ENCODE peak calls at places on chromosomes 5 and 9, in seven cellular contexts. One of them, this sample, is unnamed.

GRCh38 chr9:116945817-116946216 is 258.7 kb downstream of the TRIM32 start:
- ATAC-seq in heart left ventricle: no peak
- ATAC-seq in right lobe of liver: no peak
- ATAC-seq in body of pancreas: no peak
- ATAC-seq in gastrocnemius medialis: no peak
- ATAC-seq in upper lobe of left lung: peak; percentile 77
- ATAC-seq in HepG2: no peak
- ATAC-seq in this sample: no peak

GRCh38 chr9:92501671-92502393 is 19.5 kb upstream of the ASPN start:
- ATAC-seq in heart left ventricle: peak; percentile 62
- ATAC-seq in right lobe of liver: peak; percentile 97
- ATAC-seq in body of pancreas: peak; percentile 52
- ATAC-seq in gastrocnemius medialis: peak; percentile 83
- ATAC-seq in upper lobe of left lung: peak; percentile 55
- ATAC-seq in HepG2: peak; percentile 100
- ATAC-seq in this sample: peak; percentile 86

GRCh38 chr9:134335490-134336173 is 9.4 kb downstream of the RXRA start:
- ATAC-seq in heart left ventricle: peak; percentile 52
- ATAC-seq in right lobe of liver: peak; percentile 75
- ATAC-seq in body of pancreas: no peak
- ATAC-seq in gastrocnemius medialis: no peak
- ATAC-seq in upper lobe of left lung: no peak
- ATAC-seq in HepG2: peak; percentile 11
- ATAC-seq in this sample: no peak

GRCh38 chr5:132434813-132435286 is 55.7 kb downstream of the IRF1 start:
- ATAC-seq in heart left ventricle: no peak
- ATAC-seq in right lobe of liver: peak; percentile 96
- ATAC-seq in body of pancreas: no peak
- ATAC-seq in gastrocnemius medialis: no peak
- ATAC-seq in upper lobe of left lung: no peak
- ATAC-seq in HepG2: peak; percentile 96
- ATAC-seq in this sample: no peak

GRCh38 chr5:8376478-8376877 is 507.5 kb downstream of the MTRR start:
- ATAC-seq in heart left ventricle: no peak
- ATAC-seq in right lobe of liver: no peak
- ATAC-seq in body of pancreas: no peak
- ATAC-seq in gastrocnemius medialis: no peak
- ATAC-seq in upper lobe of left lung: no peak
- ATAC-seq in HepG2: no peak
- ATAC-seq in this sample: no peak

GRCh38 chr5:79205965-79206364 is 30.0 kb upstream of the JMY start:
- ATAC-seq in heart left ventricle: no peak
- ATAC-seq in right lobe of liver: no peak
- ATAC-seq in body of pancreas: no peak
- ATAC-seq in gastrocnemius medialis: no peak
- ATAC-seq in upper lobe of left lung: no peak
- ATAC-seq in HepG2: no peak
- ATAC-seq in this sample: no peak

GRCh38 chr5:72618699-72619098 is 111.5 kb upstream of the ZNF366 start:
- ATAC-seq in heart left ventricle: peak; percentile 50
- ATAC-seq in right lobe of liver: no peak
- ATAC-seq in body of pancreas: no peak
- ATAC-seq in gastrocnemius medialis: peak; percentile 96
- ATAC-seq in upper lobe of left lung: no peak
- ATAC-seq in HepG2: no peak
- ATAC-seq in this sample: no peak

GRCh38 chr9:15529566-15530324 is 19.0 kb upstream of the PSIP1 start:
- ATAC-seq in heart left ventricle: no peak
- ATAC-seq in right lobe of liver: no peak
- ATAC-seq in body of pancreas: no peak
- ATAC-seq in gastrocnemius medialis: no peak
- ATAC-seq in upper lobe of left lung: no peak
- ATAC-seq in HepG2: no peak
- ATAC-seq in this sample: no peak

GRCh38 chr5:53877243-53877642 is 316.8 kb downstream of the NDUFS4 start:
- ATAC-seq in heart left ventricle: no peak
- ATAC-seq in right lobe of liver: peak; percentile 50
- ATAC-seq in body of pancreas: no peak
- ATAC-seq in gastrocnemius medialis: no peak
- ATAC-seq in upper lobe of left lung: peak; percentile 53
- ATAC-seq in HepG2: no peak
- ATAC-seq in this sample: no peak

GRCh38 chr5:82538339-82539034 is 260.3 kb upstream of the RPS23 start:
- ATAC-seq in heart left ventricle: peak; percentile 54
- ATAC-seq in right lobe of liver: no peak
- ATAC-seq in body of pancreas: no peak
- ATAC-seq in gastrocnemius medialis: no peak
- ATAC-seq in upper lobe of left lung: peak; percentile 45
- ATAC-seq in HepG2: no peak
- ATAC-seq in this sample: no peak

GRCh38 chr5:150105898-150106615 is 19.7 kb upstream of the CSF1R start:
- ATAC-seq in heart left ventricle: peak; percentile 25
- ATAC-seq in right lobe of liver: peak; percentile 43
- ATAC-seq in body of pancreas: no peak
- ATAC-seq in gastrocnemius medialis: no peak
- ATAC-seq in upper lobe of left lung: peak; percentile 67
- ATAC-seq in HepG2: peak; percentile 46
- ATAC-seq in this sample: no peak

GRCh38 chr5:53503819-53504218 is 23.4 kb downstream of the FST start:
- ATAC-seq in heart left ventricle: no peak
- ATAC-seq in right lobe of liver: no peak
- ATAC-seq in body of pancreas: no peak
- ATAC-seq in gastrocnemius medialis: no peak
- ATAC-seq in upper lobe of left lung: no peak
- ATAC-seq in HepG2: peak; percentile 53
- ATAC-seq in this sample: no peak

GRCh38 chr9:93910598-93910997 is 44.6 kb downstream of the BARX1 start:
- ATAC-seq in heart left ventricle: no peak
- ATAC-seq in right lobe of liver: no peak
- ATAC-seq in body of pancreas: no peak
- ATAC-seq in gastrocnemius medialis: no peak
- ATAC-seq in upper lobe of left lung: no peak
- ATAC-seq in HepG2: peak; percentile 86
- ATAC-seq in this sample: no peak

GRCh38 chr5:76714771-76715483 is 999 bp upstream of the F2R start:
- ATAC-seq in heart left ventricle: peak; percentile 31
- ATAC-seq in right lobe of liver: peak; percentile 51
- ATAC-seq in body of pancreas: peak; percentile 41
- ATAC-seq in gastrocnemius medialis: peak; percentile 36
- ATAC-seq in upper lobe of left lung: peak; percentile 62
- ATAC-seq in HepG2: peak; percentile 55
- ATAC-seq in this sample: no peak

GRCh38 chr9:84481819-84482218 is 141.3 kb upstream of the SLC28A3 start:
- ATAC-seq in heart left ventricle: no peak
- ATAC-seq in right lobe of liver: peak; percentile 95
- ATAC-seq in body of pancreas: no peak
- ATAC-seq in gastrocnemius medialis: no peak
- ATAC-seq in upper lobe of left lung: no peak
- ATAC-seq in HepG2: no peak
- ATAC-seq in this sample: no peak

GRCh38 chr9:137639303-137640051 is 20.7 kb downstream of the EHMT1 start:
- ATAC-seq in heart left ventricle: no peak
- ATAC-seq in right lobe of liver: peak; percentile 73
- ATAC-seq in body of pancreas: no peak
- ATAC-seq in gastrocnemius medialis: no peak
- ATAC-seq in upper lobe of left lung: peak; percentile 61
- ATAC-seq in HepG2: no peak
- ATAC-seq in this sample: no peak

GRCh38 chr9:111621895-111622480 is 9.1 kb upstream of the DNAJC25 start:
- ATAC-seq in heart left ventricle: peak; percentile 80
- ATAC-seq in right lobe of liver: peak; percentile 91
- ATAC-seq in body of pancreas: peak; percentile 60
- ATAC-seq in gastrocnemius medialis: no peak
- ATAC-seq in upper lobe of left lung: peak; percentile 91
- ATAC-seq in HepG2: peak; percentile 91
- ATAC-seq in this sample: peak; percentile 53
- TF ChIP-seq CTCF in heart left ventricle: peak; percentile 71
- TF ChIP-seq CTCF in right lobe of liver: peak; percentile 83
- TF ChIP-seq CTCF in body of pancreas: peak; percentile 79
- TF ChIP-seq CTCF in gastrocnemius medialis: peak; percentile 56
- TF ChIP-seq CTCF in upper lobe of left lung: peak; percentile 46
- TF ChIP-seq CTCF in HepG2: peak; percentile 69
- TF ChIP-seq CTCF in this sample: peak; percentile 61

DNA sequence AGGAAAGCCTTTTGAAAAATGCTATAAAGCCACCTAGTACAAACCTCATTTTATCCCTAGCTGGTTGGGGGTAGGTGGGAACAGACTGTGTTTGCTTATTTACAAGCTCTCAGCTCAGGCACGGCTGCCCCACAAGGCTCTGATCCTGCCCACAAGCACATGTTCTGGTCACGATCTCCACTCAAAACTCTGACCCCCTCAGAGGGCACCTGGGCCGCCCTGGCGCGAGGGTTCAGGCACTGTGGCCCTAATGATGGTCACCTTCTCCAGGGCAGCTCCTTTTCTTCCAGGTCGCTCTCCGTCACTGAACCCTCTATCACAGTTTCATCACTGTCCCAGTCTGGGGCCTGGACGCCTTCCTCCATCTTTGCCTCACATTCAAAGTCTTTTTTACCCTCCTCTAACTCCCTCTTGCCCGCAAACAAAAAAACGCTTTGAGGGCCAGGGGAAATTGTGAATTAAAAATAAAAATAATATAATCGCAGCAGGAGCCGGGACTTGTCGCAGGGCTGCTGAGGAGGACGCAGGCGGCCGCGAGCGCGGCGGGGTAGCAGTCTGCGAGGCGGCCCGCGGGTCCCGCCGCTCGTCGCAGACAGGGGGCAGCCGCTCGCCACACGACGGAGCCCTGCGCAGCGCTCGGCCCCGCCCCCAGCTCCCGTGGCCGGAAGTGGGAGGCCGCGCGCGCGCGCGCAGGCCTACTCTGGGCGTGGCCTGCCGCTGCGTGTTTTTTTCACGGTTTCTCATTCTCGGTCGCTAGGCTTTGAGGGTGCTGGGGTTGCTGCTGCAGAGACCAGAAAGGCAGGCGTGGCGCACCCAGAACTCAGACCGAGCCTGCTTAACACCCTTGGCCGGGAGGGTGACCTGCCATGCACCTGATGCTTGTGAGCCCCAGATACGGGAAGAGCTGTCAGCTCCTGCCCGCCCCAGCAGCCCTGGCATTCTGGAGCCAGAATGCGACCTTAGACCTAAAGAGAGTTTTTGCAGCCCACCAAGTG is at the start of gene ANKRD31:
- ATAC-seq in heart left ventricle: peak; percentile 100
- ATAC-seq in right lobe of liver: peak; percentile 100
- ATAC-seq in body of pancreas: peak; percentile 100
- ATAC-seq in gastrocnemius medialis: peak; percentile 91
- ATAC-seq in upper lobe of left lung: peak; percentile 100
- ATAC-seq in HepG2: peak; percentile 98
- ATAC-seq in this sample: peak; percentile 99
- TF ChIP-seq POLR2A in heart left ventricle: no peak
- TF ChIP-seq POLR2A in right lobe of liver: peak; percentile 76
- TF ChIP-seq POLR2A in body of pancreas: peak; percentile 78
- TF ChIP-seq POLR2A in gastrocnemius medialis: no peak
- TF ChIP-seq POLR2A in upper lobe of left lung: peak; percentile 68
- TF ChIP-seq POLR2A in HepG2: peak; percentile 75
- TF ChIP-seq POLR2A in this sample: peak; percentile 44

GRCh38 chr9:125440411-125440810 is 178.8 kb downstream of the GAPVD1 start:
- ATAC-seq in heart left ventricle: no peak
- ATAC-seq in right lobe of liver: no peak
- ATAC-seq in body of pancreas: no peak
- ATAC-seq in gastrocnemius medialis: peak; percentile 54
- ATAC-seq in upper lobe of left lung: no peak
- ATAC-seq in HepG2: no peak
- ATAC-seq in this sample: no peak

GRCh38 chr9:125444956-125445506 is 183.4 kb downstream of the GAPVD1 start:
- ATAC-seq in heart left ventricle: no peak
- ATAC-seq in right lobe of liver: no peak
- ATAC-seq in body of pancreas: no peak
- ATAC-seq in gastrocnemius medialis: no peak
- ATAC-seq in upper lobe of left lung: no peak
- ATAC-seq in HepG2: no peak
- ATAC-seq in this sample: no peak

GRCh38 chr9:125442471-125442870 is 180.8 kb downstream of the GAPVD1 start:
- ATAC-seq in heart left ventricle: no peak
- ATAC-seq in right lobe of liver: no peak
- ATAC-seq in body of pancreas: no peak
- ATAC-seq in gastrocnemius medialis: no peak
- ATAC-seq in upper lobe of left lung: no peak
- ATAC-seq in HepG2: no peak
- ATAC-seq in this sample: no peak

GRCh38 chr9:125444166-125444565 is 182.5 kb downstream of the GAPVD1 start:
- ATAC-seq in heart left ventricle: no peak
- ATAC-seq in right lobe of liver: no peak
- ATAC-seq in body of pancreas: no peak
- ATAC-seq in gastrocnemius medialis: no peak
- ATAC-seq in upper lobe of left lung: no peak
- ATAC-seq in HepG2: no peak
- ATAC-seq in this sample: no peak

DNA sequence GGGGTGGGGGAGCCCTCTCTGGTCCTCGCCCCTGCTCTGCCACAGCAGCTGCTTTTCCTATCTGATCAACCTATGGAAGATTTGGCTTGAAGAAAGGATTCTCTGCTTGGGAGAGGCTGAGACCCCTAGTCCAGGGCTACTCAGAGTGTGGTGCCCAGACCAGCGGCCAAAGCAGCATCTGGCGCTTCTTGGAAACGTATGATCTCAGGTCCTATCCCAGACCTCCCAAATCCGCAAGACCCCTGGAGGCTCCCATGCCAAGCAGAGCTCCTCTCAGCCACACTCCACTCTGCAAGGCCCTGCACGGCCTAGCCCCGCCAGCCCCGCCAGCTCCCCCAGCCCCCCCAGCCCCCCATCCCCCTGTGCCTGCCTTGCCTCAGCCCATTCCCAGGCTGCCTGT is 181.7 kb downstream of the GAPVD1 start:
- ATAC-seq in heart left ventricle: no peak
- ATAC-seq in right lobe of liver: no peak
- ATAC-seq in body of pancreas: no peak
- ATAC-seq in gastrocnemius medialis: no peak
- ATAC-seq in upper lobe of left lung: no peak
- ATAC-seq in HepG2: no peak
- ATAC-seq in this sample: no peak
- H3K36me3 ChIP-seq in heart left ventricle: peaks cover 42% of the 10 kb centered on the region
- H3K36me3 ChIP-seq in right lobe of liver: no peaks in the 10 kb centered on the region
- H3K36me3 ChIP-seq in body of pancreas: peaks cover 4% of the 10 kb centered on the region
- H3K36me3 ChIP-seq in gastrocnemius medialis: no peaks in the 10 kb centered on the region
- H3K36me3 ChIP-seq in upper lobe of left lung: peaks cover 26% of the 10 kb centered on the region
- H3K36me3 ChIP-seq in HepG2: peaks cover 4% of the 10 kb centered on the region
- H3K36me3 ChIP-seq in this sample: peaks cover 67% of the 10 kb centered on the region

DNA sequence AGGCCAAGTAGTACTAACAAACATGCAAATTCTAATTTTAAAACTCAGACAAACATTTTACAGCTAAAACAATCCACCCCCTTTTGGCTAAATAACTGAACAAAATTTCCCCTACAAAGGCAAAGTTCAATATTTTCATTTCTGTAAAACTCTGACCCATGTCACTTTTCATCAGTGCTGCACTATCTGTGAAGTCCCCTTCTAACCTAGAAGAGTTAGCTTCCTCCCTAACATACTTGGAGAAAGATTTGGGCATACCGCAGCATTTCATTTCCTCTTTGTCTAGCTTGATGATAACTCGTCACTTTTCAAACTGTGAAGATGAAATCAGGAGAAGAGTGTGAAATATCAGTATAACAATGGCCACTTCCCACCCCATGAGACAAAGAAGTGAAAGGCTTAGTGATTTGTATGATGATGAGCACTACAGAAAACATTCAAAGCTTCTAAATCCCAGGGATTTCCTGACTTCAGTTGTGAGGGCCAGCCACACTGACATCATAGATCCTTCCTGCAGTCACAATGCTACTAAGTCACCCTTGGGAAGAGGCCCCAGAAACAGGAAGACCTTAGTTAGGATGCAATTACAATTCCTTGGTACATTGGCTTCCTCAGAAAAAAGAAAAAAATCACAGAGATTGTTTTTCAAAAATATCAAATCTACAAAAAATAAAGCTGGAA is at the start of gene FAM81B:
- ATAC-seq in heart left ventricle: peak; percentile 89
- ATAC-seq in right lobe of liver: no peak
- ATAC-seq in body of pancreas: no peak
- ATAC-seq in gastrocnemius medialis: no peak
- ATAC-seq in upper lobe of left lung: no peak
- ATAC-seq in HepG2: no peak
- ATAC-seq in this sample: no peak
- TF ChIP-seq CTCF in heart left ventricle: no peak
- TF ChIP-seq CTCF in right lobe of liver: no peak
- TF ChIP-seq CTCF in body of pancreas: no peak
- TF ChIP-seq CTCF in gastrocnemius medialis: no peak
- TF ChIP-seq CTCF in upper lobe of left lung: no peak
- TF ChIP-seq CTCF in HepG2: no peak
- TF ChIP-seq CTCF in this sample: no peak